ENCODE peak calls at places on chromosomes 6 and 20, in seven cellular contexts. One of them, this sample, is unnamed.

GRCh38 chr6:39181333-39181732 is 47.9 kb downstream of the KCNK5 start:
- DNase-seq in mesenchymal stem cell: no peak
- DNase-seq in neuronal stem cell: no peak
- DNase-seq in IMR-90: no peak
- DNase-seq in trophoblast cell: no peak
- DNase-seq in H9: no peak
- DNase-seq in H1: no peak
- DNase-seq in this sample: no peak

GRCh38 chr6:146543211-146543939 is at the start of gene RAB32:
- DNase-seq in mesenchymal stem cell: peak
- DNase-seq in IMR-90: peak
- DNase-seq in neuronal stem cell: peak
- DNase-seq in H1: peak
- DNase-seq in trophoblast cell: peak
- DNase-seq in H9: peak
- DNase-seq in this sample: peak

GRCh38 chr6:42692151-42692911 is 30.1 kb downstream of the PRPH2 start:
- DNase-seq in H1: no peak
- DNase-seq in IMR-90: peak
- DNase-seq in mesenchymal stem cell: peak
- DNase-seq in neuronal stem cell: no peak
- DNase-seq in trophoblast cell: no peak
- DNase-seq in H9: no peak
- DNase-seq in this sample: peak

GRCh38 chr6:38319259-38320255 is 320.2 kb downstream of the BTBD9 start:
- DNase-seq in neuronal stem cell: no peak
- DNase-seq in H9: peak
- DNase-seq in mesenchymal stem cell: peak
- DNase-seq in IMR-90: peak
- DNase-seq in H1: peak
- DNase-seq in trophoblast cell: peak
- DNase-seq in this sample: peak

GRCh38 chr6:36962874-36963273 is 8.3 kb downstream of the PI16 start:
- DNase-seq in H1: peak
- DNase-seq in trophoblast cell: peak
- DNase-seq in H9: peak
- DNase-seq in neuronal stem cell: peak
- DNase-seq in mesenchymal stem cell: peak
- DNase-seq in IMR-90: peak
- DNase-seq in this sample: peak

GRCh38 chr6:139485742-139486475 is 111.5 kb upstream of the CITED2 start:
- DNase-seq in H1: no peak
- DNase-seq in neuronal stem cell: no peak
- DNase-seq in trophoblast cell: no peak
- DNase-seq in H9: no peak
- DNase-seq in mesenchymal stem cell: peak
- DNase-seq in IMR-90: no peak
- DNase-seq in this sample: no peak

GRCh38 chr6:79215233-79215824 is 19.2 kb downstream of the HMGN3 start:
- DNase-seq in H1: no peak
- DNase-seq in neuronal stem cell: peak
- DNase-seq in IMR-90: no peak
- DNase-seq in H9: no peak
- DNase-seq in mesenchymal stem cell: peak
- DNase-seq in trophoblast cell: peak
- DNase-seq in this sample: peak

GRCh38 chr6:134436281-134436815 is 118.4 kb upstream of the SGK1 start:
- DNase-seq in H1: no peak
- DNase-seq in mesenchymal stem cell: peak
- DNase-seq in IMR-90: peak
- DNase-seq in H9: no peak
- DNase-seq in neuronal stem cell: no peak
- DNase-seq in trophoblast cell: peak
- DNase-seq in this sample: peak

GRCh38 chr20:46336735-46337134 is 28.4 kb upstream of the CDH22 start:
- DNase-seq in mesenchymal stem cell: no peak
- DNase-seq in H1: no peak
- DNase-seq in IMR-90: no peak
- DNase-seq in trophoblast cell: no peak
- DNase-seq in H9: no peak
- DNase-seq in neuronal stem cell: no peak
- DNase-seq in this sample: no peak

GRCh38 chr6:43790031-43790430 is 20.0 kb downstream of the VEGFA start:
- DNase-seq in mesenchymal stem cell: peak
- DNase-seq in trophoblast cell: no peak
- DNase-seq in IMR-90: no peak
- DNase-seq in neuronal stem cell: no peak
- DNase-seq in H1: no peak
- DNase-seq in H9: no peak
- DNase-seq in this sample: no peak

GRCh38 chr20:51888186-51888790 is 86.0 kb upstream of the SALL4 start:
- DNase-seq in H1: no peak
- DNase-seq in trophoblast cell: no peak
- DNase-seq in IMR-90: no peak
- DNase-seq in H9: no peak
- DNase-seq in neuronal stem cell: peak
- DNase-seq in mesenchymal stem cell: no peak
- DNase-seq in this sample: peak

GRCh38 chr6:113622254-113622653 is 234.9 kb upstream of the MARCKS start:
- DNase-seq in H9: no peak
- DNase-seq in IMR-90: no peak
- DNase-seq in mesenchymal stem cell: no peak
- DNase-seq in H1: no peak
- DNase-seq in trophoblast cell: no peak
- DNase-seq in neuronal stem cell: no peak
- DNase-seq in this sample: no peak

GRCh38 chr6:2441881-2442475 is 196.6 kb upstream of the GMDS start:
- DNase-seq in H1: no peak
- DNase-seq in neuronal stem cell: no peak
- DNase-seq in trophoblast cell: peak
- DNase-seq in mesenchymal stem cell: no peak
- DNase-seq in IMR-90: peak
- DNase-seq in H9: no peak
- DNase-seq in this sample: no peak

GRCh38 chr6:160379464-160379863 is 31.3 kb downstream of the SLC22A3 start:
- DNase-seq in H1: no peak
- DNase-seq in IMR-90: peak
- DNase-seq in H9: no peak
- DNase-seq in mesenchymal stem cell: no peak
- DNase-seq in trophoblast cell: no peak
- DNase-seq in neuronal stem cell: no peak
- DNase-seq in this sample: no peak

GRCh38 chr6:19356692-19357091 is 480.5 kb upstream of the ID4 start:
- DNase-seq in mesenchymal stem cell: no peak
- DNase-seq in H1: no peak
- DNase-seq in trophoblast cell: no peak
- DNase-seq in H9: no peak
- DNase-seq in IMR-90: no peak
- DNase-seq in neuronal stem cell: no peak
- DNase-seq in this sample: no peak

GRCh38 chr20:2981646-2982045 is 61.8 kb upstream of the GNRH2 start:
- DNase-seq in H1: peak
- DNase-seq in IMR-90: no peak
- DNase-seq in trophoblast cell: peak
- DNase-seq in H9: no peak
- DNase-seq in mesenchymal stem cell: no peak
- DNase-seq in neuronal stem cell: no peak
- DNase-seq in this sample: no peak

GRCh38 chr6:90328004-90328403 is 31.4 kb upstream of the BACH2 start:
- DNase-seq in H9: no peak
- DNase-seq in mesenchymal stem cell: peak
- DNase-seq in trophoblast cell: no peak
- DNase-seq in H1: no peak
- DNase-seq in neuronal stem cell: no peak
- DNase-seq in IMR-90: peak
- DNase-seq in this sample: no peak

GRCh38 chr20:9886227-9886626 is 47.4 kb upstream of the PAK5 start:
- DNase-seq in trophoblast cell: no peak
- DNase-seq in mesenchymal stem cell: no peak
- DNase-seq in IMR-90: peak
- DNase-seq in H1: no peak
- DNase-seq in H9: no peak
- DNase-seq in neuronal stem cell: no peak
- DNase-seq in this sample: no peak

GRCh38 chr6:48290595-48290994 is 179.6 kb upstream of the PTCHD4 start:
- DNase-seq in IMR-90: no peak
- DNase-seq in H1: no peak
- DNase-seq in H9: no peak
- DNase-seq in trophoblast cell: no peak
- DNase-seq in mesenchymal stem cell: no peak
- DNase-seq in neuronal stem cell: no peak
- DNase-seq in this sample: no peak

GRCh38 chr20:53582574-53583351 is 10.9 kb downstream of the ZNF217 start:
- DNase-seq in mesenchymal stem cell: peak
- DNase-seq in trophoblast cell: peak
- DNase-seq in H9: no peak
- DNase-seq in neuronal stem cell: no peak
- DNase-seq in H1: no peak
- DNase-seq in IMR-90: peak
- DNase-seq in this sample: peak

GRCh38 chr20:54680872-54681297 is 205.5 kb downstream of the DOK5 start:
- DNase-seq in trophoblast cell: peak
- DNase-seq in mesenchymal stem cell: peak
- DNase-seq in H9: peak
- DNase-seq in IMR-90: peak
- DNase-seq in H1: peak
- DNase-seq in neuronal stem cell: peak
- DNase-seq in this sample: peak

GRCh38 chr6:99819853-99820252 is 174.2 kb downstream of the MCHR2 start:
- DNase-seq in mesenchymal stem cell: no peak
- DNase-seq in trophoblast cell: no peak
- DNase-seq in neuronal stem cell: no peak
- DNase-seq in IMR-90: no peak
- DNase-seq in H1: no peak
- DNase-seq in H9: no peak
- DNase-seq in this sample: no peak

GRCh38 chr20:35144694-35145093 is 2.4 kb downstream of the EDEM2 start:
- DNase-seq in H1: no peak
- DNase-seq in mesenchymal stem cell: no peak
- DNase-seq in IMR-90: no peak
- DNase-seq in H9: no peak
- DNase-seq in trophoblast cell: no peak
- DNase-seq in neuronal stem cell: no peak
- DNase-seq in this sample: no peak

GRCh38 chr20:38094373-38094775 is 60.8 kb downstream of the RPRD1B start:
- DNase-seq in mesenchymal stem cell: peak
- DNase-seq in trophoblast cell: no peak
- DNase-seq in H9: no peak
- DNase-seq in neuronal stem cell: no peak
- DNase-seq in IMR-90: peak
- DNase-seq in H1: no peak
- DNase-seq in this sample: peak

GRCh38 chr6:87105823-87106222 is 10.9 kb upstream of the CGA start:
- DNase-seq in trophoblast cell: no peak
- DNase-seq in H9: no peak
- DNase-seq in H1: no peak
- DNase-seq in mesenchymal stem cell: peak
- DNase-seq in neuronal stem cell: no peak
- DNase-seq in IMR-90: peak
- DNase-seq in this sample: no peak

GRCh38 chr6:56608332-56608731 is 34.4 kb downstream of the DST start:
- DNase-seq in mesenchymal stem cell: no peak
- DNase-seq in trophoblast cell: no peak
- DNase-seq in H9: no peak
- DNase-seq in neuronal stem cell: no peak
- DNase-seq in IMR-90: no peak
- DNase-seq in H1: no peak
- DNase-seq in this sample: no peak

GRCh38 chr6:56616967-56617366 is 25.7 kb downstream of the DST start:
- DNase-seq in IMR-90: no peak
- DNase-seq in mesenchymal stem cell: no peak
- DNase-seq in trophoblast cell: no peak
- DNase-seq in H9: no peak
- DNase-seq in H1: no peak
- DNase-seq in neuronal stem cell: no peak
- DNase-seq in this sample: no peak

GRCh38 chr6:56618050-56618449 is 24.6 kb downstream of the DST start:
- DNase-seq in IMR-90: no peak
- DNase-seq in H1: peak
- DNase-seq in neuronal stem cell: no peak
- DNase-seq in H9: peak
- DNase-seq in trophoblast cell: no peak
- DNase-seq in mesenchymal stem cell: no peak
- DNase-seq in this sample: peak

DNA sequence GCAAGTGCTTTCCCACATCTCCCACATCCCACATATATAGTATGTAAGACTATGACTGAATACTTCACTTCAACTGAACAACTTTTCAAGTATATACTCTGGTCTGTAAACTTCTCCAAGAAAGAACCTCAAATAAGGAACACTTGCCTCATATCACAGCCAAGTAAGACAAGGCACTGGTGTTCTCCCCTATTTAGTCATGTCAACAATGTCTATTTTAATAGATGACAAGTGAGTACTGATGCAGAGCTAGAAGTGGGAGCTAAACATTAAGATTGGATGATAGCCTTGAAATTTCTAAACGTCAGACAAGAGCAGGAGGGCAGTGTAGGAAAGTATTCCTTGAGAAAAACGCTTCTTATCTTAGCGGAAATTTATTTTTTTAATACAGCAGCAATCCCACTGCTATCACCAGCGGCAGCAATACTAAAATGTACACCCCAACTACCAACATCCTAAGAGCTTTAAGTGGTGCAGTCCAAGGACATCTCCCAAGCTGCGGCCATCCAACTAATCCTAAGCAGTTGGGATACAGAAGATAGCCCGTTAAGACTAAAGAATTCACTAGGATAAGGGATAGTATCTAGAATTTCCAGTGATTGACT is 29.3 kb downstream of the DST start:
- DNase-seq in H1: no peak
- DNase-seq in neuronal stem cell: no peak
- DNase-seq in trophoblast cell: no peak
- DNase-seq in H9: no peak
- DNase-seq in IMR-90: no peak
- DNase-seq in mesenchymal stem cell: no peak
- DNase-seq in this sample: no peak
- H2BK5ac ChIP-seq in H1: no peak
- H2BK5ac ChIP-seq in neuronal stem cell: no peak
- H2BK5ac ChIP-seq in trophoblast cell: no peak
- H2BK5ac ChIP-seq in H9: no peak
- H2BK5ac ChIP-seq in IMR-90: no peak
- H2BK5ac ChIP-seq in mesenchymal stem cell: no peak
- H2BK5ac ChIP-seq in this sample: no peak

GRCh38 chr20:50727792-50728485 is 3.4 kb upstream of the PARD6B start:
- DNase-seq in trophoblast cell: no peak
- DNase-seq in H9: peak
- DNase-seq in H1: no peak
- DNase-seq in IMR-90: no peak
- DNase-seq in mesenchymal stem cell: no peak
- DNase-seq in neuronal stem cell: no peak
- DNase-seq in this sample: no peak
- H3K27ac ChIP-seq in trophoblast cell: peak
- H3K27ac ChIP-seq in H9: no peak
- H3K27ac ChIP-seq in H1: no peak
- H3K27ac ChIP-seq in IMR-90: no peak
- H3K27ac ChIP-seq in mesenchymal stem cell: peak
- H3K27ac ChIP-seq in neuronal stem cell: no peak
- H3K27ac ChIP-seq in this sample: no peak

GRCh38 chr6:52746213-52746612 is 17.1 kb downstream of the GSTA2 start:
- DNase-seq in trophoblast cell: no peak
- DNase-seq in mesenchymal stem cell: no peak
- DNase-seq in IMR-90: no peak
- DNase-seq in H1: no peak
- DNase-seq in H9: no peak
- DNase-seq in neuronal stem cell: no peak
- DNase-seq in this sample: no peak
- H2BK5ac ChIP-seq in trophoblast cell: no peak
- H2BK5ac ChIP-seq in mesenchymal stem cell: no peak
- H2BK5ac ChIP-seq in IMR-90: no peak
- H2BK5ac ChIP-seq in H1: no peak
- H2BK5ac ChIP-seq in H9: no peak
- H2BK5ac ChIP-seq in neuronal stem cell: no peak
- H2BK5ac ChIP-seq in this sample: no peak

GRCh38 chr20:50558483-50558925 is 48.3 kb downstream of the PTPN1 start:
- DNase-seq in IMR-90: peak
- DNase-seq in H1: no peak
- DNase-seq in trophoblast cell: peak
- DNase-seq in neuronal stem cell: no peak
- DNase-seq in mesenchymal stem cell: peak
- DNase-seq in H9: no peak
- DNase-seq in this sample: peak
- H3K27ac ChIP-seq in IMR-90: peak
- H3K27ac ChIP-seq in H1: no peak
- H3K27ac ChIP-seq in trophoblast cell: no peak
- H3K27ac ChIP-seq in neuronal stem cell: no peak
- H3K27ac ChIP-seq in mesenchymal stem cell: peak
- H3K27ac ChIP-seq in H9: no peak
- H3K27ac ChIP-seq in this sample: no peak

This sample was measured in mesendoderm.